ENCODE peak calls at places on chromosomes 1 and 21, in four cellular contexts. P is adrenal gland, X is cardiac fibroblast, K is small intestine. M is an unnamed sample.

GRCh38 chr21:45264146-45264918 is 23.4 kb downstream of the POFUT2 start:
- DNase-seq in P (no peak), X (no peak), K (no peak), M (no peak)

GRCh38 chr1:38915352-38915948 is 26.2 kb downstream of the RHBDL2 start:
- DNase-seq in P (no peak), X (no peak), K (no peak), M (peak)

GRCh38 chr21:38165466-38166213 is 91.2 kb upstream of the KCNJ15 start:
- DNase-seq in P (no peak), X (peak), K (no peak), M (peak)

GRCh38 chr1:51988254-51988653 is 2.2 kb downstream of the RAB3B start:
- DNase-seq in P (no peak), X (no peak), K (no peak), M (no peak)

GRCh38 chr1:112544753-112545152 is 36.0 kb downstream of the WNT2B start:
- DNase-seq in P (no peak), X (peak), K (peak), M (peak)

GRCh38 chr1:26838474-26839338 is 12.2 kb downstream of the ZDHHC18 start:
- DNase-seq in P (peak), X (no peak), K (no peak), M (no peak)

GRCh38 chr1:43058056-43058455 is 99.4 kb upstream of the SLC2A1 start:
- DNase-seq in P (no peak), X (no peak), K (no peak), M (no peak)

GRCh38 chr1:182634306-182635072 is 30.3 kb upstream of the RGS16 start:
- DNase-seq in P (no peak), X (no peak), K (no peak), M (no peak)

GRCh38 chr1:193014354-193014753 is 44.8 kb downstream of the UCHL5 start:
- DNase-seq in P (no peak), X (peak), K (no peak), M (no peak)

GRCh38 chr1:14952626-14953314 is 200.8 kb upstream of the TMEM51 start:
- DNase-seq in P (peak), X (no peak), K (no peak), M (no peak)

GRCh38 chr1:12215562-12215961 is 14.3 kb upstream of the VPS13D start:
- DNase-seq in P (no peak), X (no peak), K (no peak), M (no peak)

GRCh38 chr21:30717105-30717504 is 1.5 kb downstream of the KRTAP21-3 start:
- DNase-seq in P (no peak), X (no peak), K (no peak), M (no peak)

GRCh38 chr1:32798679-32799416 is 18.3 kb downstream of the YARS1 start:
- DNase-seq in P (no peak), X (no peak), K (no peak), M (peak)

GRCh38 chr1:15916916-15917315 is 59.0 kb downstream of the ZBTB17 start:
- DNase-seq in P (no peak), X (no peak), K (no peak), M (no peak)

GRCh38 chr1:200154069-200154767 is 126.7 kb downstream of the NR5A2 start:
- DNase-seq in P (no peak), X (no peak), K (peak), M (no peak)

GRCh38 chr1:47752048-47752451 is 245.1 kb downstream of the TRABD2B start:
- DNase-seq in P (no peak), X (no peak), K (peak), M (peak)

GRCh38 chr1:21106709-21107108 is 70.0 kb downstream of the EIF4G3 start:
- DNase-seq in P (no peak), X (no peak), K (no peak), M (no peak)

GRCh38 chr1:3307359-3307758 is 147.1 kb upstream of the ARHGEF16 start:
- DNase-seq in P (no peak), X (no peak), K (no peak), M (no peak)

GRCh38 chr1:26582836-26583460 is 53.4 kb downstream of the RPS6KA1 start:
- DNase-seq in P (no peak), X (peak), K (no peak), M (peak)

GRCh38 chr1:56563568-56563967 is 15.8 kb downstream of the PLPP3 start:
- DNase-seq in P (no peak), X (no peak), K (peak), M (no peak)

GRCh38 chr1:113975211-113975895 is 3.9 kb upstream of the OLFML3 start:
- DNase-seq in P (no peak), X (peak), K (peak), M (no peak)

GRCh38 chr1:97008226-97008625 is 286.6 kb downstream of the PTBP2 start:
- DNase-seq in P (no peak), X (peak), K (no peak), M (peak)

GRCh38 chr1:203335503-203335902 is 15.4 kb downstream of the FMOD start:
- DNase-seq in P (no peak), X (no peak), K (no peak), M (no peak)

GRCh38 chr1:156592910-156593732 is 1.5 kb downstream of the NAXE start:
- DNase-seq in P (no peak), X (no peak), K (no peak), M (peak)

GRCh38 chr1:59561782-59562181 is 253.0 kb upstream of the HOOK1 start:
- DNase-seq in P (no peak), X (no peak), K (no peak), M (no peak)

GRCh38 chr1:217274927-217275616 is 355.8 kb downstream of the GPATCH2 start:
- DNase-seq in P (no peak), X (peak), K (no peak), M (peak)

GRCh38 chr1:115214098-115214497 is 124.0 kb downstream of the NGF start:
- DNase-seq in P (no peak), X (no peak), K (peak), M (no peak)

GRCh38 chr1:8343464-8344001 is 25.6 kb downstream of the SLC45A1 start:
- DNase-seq in P (peak), X (peak), K (no peak), M (peak)
- H3K4me3 ChIP-seq in P (no peak), X (peak), K (no peak), M (no peak)

GRCh38 chr1:40256401-40257084 is 1.5 kb upstream of the ZMPSTE24 start:
- DNase-seq in P (no peak), X (no peak), K (no peak), M (no peak)
- H3K4me3 ChIP-seq in P (no peak), X (peak), K (no peak), M (peak)

GRCh38 chr1:34930702-34931071 is 1.2 kb upstream of the DLGAP3 start:
- DNase-seq in P (no peak), X (no peak), K (no peak), M (no peak)

GRCh38 chr1:34929853-34930701 is 627 bp upstream of the DLGAP3 start:
- DNase-seq in P (no peak), X (no peak), K (no peak), M (no peak)

GRCh38 chr1:34928066-34928864 is 1.2 kb downstream of the DLGAP3 start:
- DNase-seq in P (no peak), X (no peak), K (no peak), M (no peak)

GRCh38 chr1:34928865-34929496 is 469 bp downstream of the DLGAP3 start:
- DNase-seq in P (no peak), X (no peak), K (no peak), M (peak)

DNA sequence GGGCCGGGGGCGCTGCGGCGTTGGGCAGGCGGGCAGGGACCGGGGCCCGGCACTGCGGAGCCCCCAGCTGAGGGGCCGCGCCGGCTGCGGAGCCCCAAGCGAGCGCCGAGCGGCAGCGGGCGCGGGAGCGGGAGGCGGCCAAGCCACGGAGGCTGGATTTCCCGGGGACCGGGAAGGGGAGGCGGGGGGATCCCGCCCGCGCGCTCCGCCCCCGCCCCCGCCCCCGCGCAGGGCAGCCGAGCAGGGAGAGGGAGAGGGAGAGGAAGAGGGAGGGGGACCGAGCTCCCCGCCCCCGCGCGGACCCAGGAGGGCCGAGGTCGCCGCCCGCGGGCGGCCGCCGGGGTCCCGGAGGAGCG is at the start of gene DLGAP3:
- DNase-seq in P (no peak), X (no peak), K (no peak), M (no peak)
- H3K4me3 ChIP-seq in P (no peak), X (peak), K (peak), M (no peak)

DNA sequence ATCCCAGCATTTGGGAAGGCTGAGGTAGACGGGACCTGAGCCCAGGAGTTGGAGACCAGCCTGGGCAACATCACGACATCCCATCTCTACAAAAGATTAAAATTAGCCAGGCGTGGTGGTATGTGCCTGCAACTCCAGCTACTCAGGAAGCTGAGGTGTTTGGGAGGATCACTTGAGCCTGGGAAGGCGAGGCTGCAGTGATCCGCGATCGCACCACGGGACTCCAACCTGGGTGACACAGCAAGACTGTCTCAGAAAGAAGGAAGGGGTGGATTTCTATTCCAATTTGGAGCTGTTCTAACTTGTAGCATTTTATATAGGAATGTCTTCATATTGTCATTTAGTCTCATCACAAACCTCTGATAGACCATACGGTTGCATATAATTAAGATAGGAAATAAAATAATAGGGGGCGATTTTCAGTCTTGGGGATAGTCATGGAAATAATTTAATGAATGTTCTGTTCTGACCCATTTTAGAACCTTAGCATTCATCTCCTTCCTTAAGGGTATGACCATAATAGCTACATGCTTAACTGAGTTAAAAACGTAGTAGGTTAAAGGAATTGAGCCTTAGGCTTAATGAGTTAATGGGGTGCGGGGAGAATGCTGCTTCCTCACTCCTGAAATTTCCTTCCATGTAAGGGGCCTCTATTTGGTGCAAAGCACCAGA is 93.1 kb downstream of the ADCY10 start:
- DNase-seq in P (no peak), X (no peak), K (no peak), M (no peak)
- H3K4me3 ChIP-seq in P (no peak), X (no peak), K (no peak), M (no peak)

DNA sequence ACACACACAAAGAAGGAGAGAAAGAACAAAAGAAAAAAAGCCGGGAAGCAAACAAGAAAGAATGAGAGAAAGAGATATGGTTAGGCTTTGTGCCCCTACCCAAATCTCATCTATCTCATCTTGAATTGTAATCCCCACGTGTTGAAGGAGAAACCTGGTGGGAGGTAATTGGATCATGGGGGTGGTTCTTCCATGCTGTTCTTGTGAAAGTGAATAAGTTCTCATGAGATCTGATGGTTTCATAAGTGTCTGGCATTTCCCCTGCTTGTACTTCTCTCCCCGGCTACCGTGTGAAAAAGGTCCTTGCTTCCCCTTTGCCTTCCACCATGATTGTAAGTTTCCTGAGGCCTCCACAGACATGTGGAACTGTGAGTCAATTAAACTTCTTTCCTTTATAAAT is 32.0 kb upstream of the SH2D1B start:
- DNase-seq in P (no peak), X (peak), K (no peak), M (no peak)
- H3K4me3 ChIP-seq in P (no peak), X (no peak), K (no peak), M (no peak)

DNA sequence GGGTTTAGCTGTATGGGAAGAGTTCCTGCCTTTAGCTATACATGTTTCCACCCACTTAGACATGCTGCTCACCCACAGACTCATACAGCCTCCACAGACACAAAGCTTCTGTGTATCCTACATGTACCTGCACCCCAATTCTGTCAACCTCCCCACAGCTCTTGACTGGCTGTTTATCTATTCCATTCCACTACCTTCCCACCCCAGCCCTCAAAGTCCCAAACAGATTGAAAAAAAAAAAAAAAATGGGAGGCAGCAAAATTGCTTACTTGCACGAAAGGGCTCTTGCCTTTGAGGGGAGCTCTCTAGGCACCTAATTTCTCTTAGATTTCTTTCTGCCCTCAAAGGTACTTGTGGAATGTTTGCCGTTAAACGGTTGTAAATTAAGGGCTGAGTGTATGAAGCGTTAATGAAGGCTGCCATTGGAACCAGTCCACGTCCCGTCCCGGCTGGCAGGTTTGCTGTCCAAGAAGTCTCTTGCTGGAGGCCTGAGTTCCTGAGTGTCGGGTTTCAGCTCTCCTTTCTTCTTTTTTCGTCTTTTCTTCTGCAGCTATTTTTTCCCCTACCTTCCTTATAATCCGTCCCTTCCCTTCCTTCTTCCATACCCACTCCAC is 43.6 kb downstream of the PBX1 start:
- DNase-seq in P (peak), X (no peak), K (peak), M (peak)
- H3K4me3 ChIP-seq in P (no peak), X (no peak), K (no peak), M (peak)

GRCh38 chr1:211514030-211514754 is 22.2 kb upstream of the RD3 start:
- DNase-seq in P (peak), X (peak), K (peak), M (peak)

GRCh38 chr1:211518330-211519289 is 26.6 kb upstream of the RD3 start:
- DNase-seq in P (no peak), X (no peak), K (no peak), M (no peak)

GRCh38 chr1:211517006-211517405 is 25.0 kb upstream of the RD3 start:
- DNase-seq in P (no peak), X (no peak), K (peak), M (no peak)

GRCh38 chr1:211511947-211512346 is 20.0 kb upstream of the RD3 start:
- DNase-seq in P (no peak), X (peak), K (no peak), M (no peak)

GRCh38 chr1:211515090-211516023 is 23.4 kb upstream of the RD3 start:
- DNase-seq in P (peak), X (peak), K (peak), M (peak)
- H3K4me3 ChIP-seq in P (no peak), X (peak), K (no peak), M (peak)

DNA sequence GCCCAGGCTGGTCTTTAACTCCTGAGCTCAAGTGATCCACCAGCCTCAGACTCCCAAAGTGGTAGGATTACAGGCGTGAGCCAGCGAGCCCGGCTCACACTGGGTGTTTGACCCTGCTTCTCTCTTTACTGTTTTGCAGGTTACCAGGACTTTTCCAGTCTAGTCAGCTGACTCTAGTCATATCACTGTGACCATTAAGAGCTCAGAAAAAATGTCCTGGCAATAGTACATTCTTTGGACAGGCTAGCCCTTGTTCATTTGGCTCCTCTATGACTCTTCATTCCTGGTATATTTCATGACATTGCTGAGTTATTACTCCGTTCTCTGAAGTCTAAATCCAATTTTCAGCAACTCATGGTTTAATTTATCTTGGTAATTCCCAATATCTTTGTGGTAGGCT is 8.0 kb upstream of the CA6 start:
- DNase-seq in P (no peak), X (no peak), K (no peak), M (no peak)
- H3K4me3 ChIP-seq in P (no peak), X (no peak), K (no peak), M (no peak)

GRCh38 chr1:245153645-245154428 is 948 bp upstream of the KIF26B start:
- DNase-seq in P (no peak), X (no peak), K (no peak), M (peak)

GRCh38 chr1:245154429-245155185 is at the start of gene KIF26B:
- DNase-seq in P (peak), X (peak), K (peak), M (peak)

GRCh38 chr1:245155186-245156040 is 628 bp downstream of the KIF26B start:
- DNase-seq in P (no peak), X (no peak), K (peak), M (no peak)

GRCh38 chr1:245156041-245156735 is 1.4 kb downstream of the KIF26B start:
- DNase-seq in P (peak), X (peak), K (peak), M (peak)

DNA sequence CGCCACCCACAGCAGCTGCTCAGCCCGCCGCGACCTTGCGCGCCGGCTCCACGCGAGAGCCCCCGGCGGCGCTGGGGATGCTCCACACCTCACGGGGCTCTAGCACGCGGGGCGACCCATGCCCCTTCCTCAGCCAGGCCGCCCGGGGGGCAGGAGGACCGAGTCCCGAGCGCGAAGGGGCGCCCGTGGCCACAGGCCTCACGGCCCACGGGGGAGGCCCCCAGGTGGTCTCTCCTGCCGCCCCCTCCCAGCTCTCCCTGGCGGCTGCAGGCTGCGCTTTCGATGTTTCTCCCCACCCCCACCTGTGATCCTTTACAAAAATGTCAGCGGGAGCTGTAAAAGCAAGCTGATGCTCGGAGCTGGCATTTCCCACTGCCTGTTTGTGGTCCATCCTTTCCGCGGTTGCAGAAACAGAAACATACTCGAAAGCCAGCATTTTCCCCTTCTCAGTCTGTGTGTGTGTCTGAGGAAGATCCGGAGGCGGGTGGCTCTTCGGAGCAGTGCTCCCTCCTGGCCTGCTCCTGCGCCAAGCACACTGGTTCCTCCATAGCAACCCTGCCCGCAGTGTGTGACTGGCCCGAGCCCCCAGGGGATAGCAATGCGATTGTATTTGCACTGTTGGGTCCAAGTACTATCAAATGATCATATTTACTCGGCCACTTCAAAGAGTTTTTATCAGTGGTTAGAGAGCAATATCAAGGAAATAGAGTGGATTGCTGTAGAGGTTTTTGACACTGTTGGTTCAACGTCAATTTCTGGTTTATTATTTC is 2.1 kb downstream of the KIF26B start:
- DNase-seq in P (no peak), X (peak), K (peak), M (no peak)
- H3K4me3 ChIP-seq in P (no peak), X (peak), K (peak), M (peak)

GRCh38 chr1:184753608-184754478 is 815 bp downstream of the EDEM3 start:
- DNase-seq in P (peak), X (peak), K (peak), M (peak)

GRCh38 chr1:184755226-184756065 is 788 bp upstream of the EDEM3 start:
- DNase-seq in P (no peak), X (peak), K (peak), M (peak)

GRCh38 chr1:184754479-184755225 is at the start of gene EDEM3:
- DNase-seq in P (peak), X (peak), K (peak), M (peak)

GRCh38 chr1:184753093-184753492 is 1.6 kb downstream of the EDEM3 start:
- DNase-seq in P (no peak), X (no peak), K (no peak), M (no peak)

GRCh38 chr1:184752656-184753055 is 2.0 kb downstream of the EDEM3 start:
- DNase-seq in P (no peak), X (no peak), K (no peak), M (no peak)
- H3K4me3 ChIP-seq in P (no peak), X (no peak), K (no peak), M (no peak)

M was measured in foreskin fibroblast.